ENCODE peak calls at places on chromosomes 11 and 22, in six cellular contexts. F is ovary, T is tibial nerve, A is transverse colon, D is suprapubic skin, B is A549. N is an unnamed sample.

GRCh38 chr22:46071451-46072029 is 78.8 kb upstream of the PPARA start:
- DNase-seq in F (peak), T (peak), A (peak), D (peak), B (peak), N (peak)

GRCh38 chr11:57318178-57318577 is 6.6 kb downstream of the TNKS1BP1 start:
- DNase-seq in F (no peak), T (no peak), A (no peak), D (no peak), B (no peak), N (peak)

GRCh38 chr11:70742553-70743291 is 344.4 kb downstream of the CTTN start:
- DNase-seq in F (no peak), T (no peak), A (no peak), D (no peak), B (no peak), N (peak)

GRCh38 chr22:45324186-45324775 is 14.5 kb downstream of the FAM118A start:
- DNase-seq in F (no peak), T (no peak), A (no peak), D (no peak), B (no peak), N (no peak)

GRCh38 chr11:46133119-46133518 is 11.9 kb upstream of the PHF21A start:
- DNase-seq in F (no peak), T (no peak), A (no peak), D (no peak), B (peak), N (peak)

GRCh38 chr22:29979645-29980303 is 96.8 kb downstream of the MTMR3 start:
- DNase-seq in F (no peak), T (no peak), A (no peak), D (no peak), B (no peak), N (no peak)

GRCh38 chr11:44680982-44681597 is 45.7 kb upstream of the TSPAN18 start:
- DNase-seq in F (no peak), T (no peak), A (no peak), D (no peak), B (no peak), N (no peak)

GRCh38 chr22:39478461-39478860 is 21.6 kb downstream of the MGAT3 start:
- DNase-seq in F (no peak), T (no peak), A (no peak), D (no peak), B (no peak), N (peak)

GRCh38 chr11:38448284-38448683 is 1850.2 kb upstream of the RAG2 start:
- DNase-seq in F (no peak), T (no peak), A (no peak), D (no peak), B (no peak), N (no peak)

GRCh38 chr11:57637626-57638004 is 12.1 kb downstream of the YPEL4 start:
- DNase-seq in F (no peak), T (no peak), A (no peak), D (no peak), B (no peak), N (no peak)

GRCh38 chr22:36471341-36471821 is 10.1 kb downstream of the TXN2 start:
- DNase-seq in F (no peak), T (no peak), A (no peak), D (no peak), B (no peak), N (no peak)

GRCh38 chr11:118102721-118103261 is 16.0 kb upstream of the SMIM35 start:
- DNase-seq in F (no peak), T (no peak), A (no peak), D (no peak), B (no peak), N (no peak)

GRCh38 chr22:40216041-40216756 is 38.5 kb downstream of the TNRC6B start:
- DNase-seq in F (no peak), T (no peak), A (peak), D (peak), B (no peak), N (peak)

GRCh38 chr22:25049770-25050169 is 97.3 kb downstream of the KIAA1671 start:
- DNase-seq in F (no peak), T (no peak), A (no peak), D (no peak), B (no peak), N (no peak)

GRCh38 chr11:46159694-46160093 is 38.4 kb upstream of the PHF21A start:
- DNase-seq in F (no peak), T (no peak), A (peak), D (no peak), B (no peak), N (no peak)

GRCh38 chr11:126990716-126991480 is 9.7 kb downstream of the KIRREL3 start:
- DNase-seq in F (no peak), T (no peak), A (no peak), D (no peak), B (no peak), N (no peak)

GRCh38 chr11:112537846-112538330 is 277.2 kb upstream of the PLET1 start:
- DNase-seq in F (no peak), T (no peak), A (no peak), D (no peak), B (no peak), N (no peak)

DNA sequence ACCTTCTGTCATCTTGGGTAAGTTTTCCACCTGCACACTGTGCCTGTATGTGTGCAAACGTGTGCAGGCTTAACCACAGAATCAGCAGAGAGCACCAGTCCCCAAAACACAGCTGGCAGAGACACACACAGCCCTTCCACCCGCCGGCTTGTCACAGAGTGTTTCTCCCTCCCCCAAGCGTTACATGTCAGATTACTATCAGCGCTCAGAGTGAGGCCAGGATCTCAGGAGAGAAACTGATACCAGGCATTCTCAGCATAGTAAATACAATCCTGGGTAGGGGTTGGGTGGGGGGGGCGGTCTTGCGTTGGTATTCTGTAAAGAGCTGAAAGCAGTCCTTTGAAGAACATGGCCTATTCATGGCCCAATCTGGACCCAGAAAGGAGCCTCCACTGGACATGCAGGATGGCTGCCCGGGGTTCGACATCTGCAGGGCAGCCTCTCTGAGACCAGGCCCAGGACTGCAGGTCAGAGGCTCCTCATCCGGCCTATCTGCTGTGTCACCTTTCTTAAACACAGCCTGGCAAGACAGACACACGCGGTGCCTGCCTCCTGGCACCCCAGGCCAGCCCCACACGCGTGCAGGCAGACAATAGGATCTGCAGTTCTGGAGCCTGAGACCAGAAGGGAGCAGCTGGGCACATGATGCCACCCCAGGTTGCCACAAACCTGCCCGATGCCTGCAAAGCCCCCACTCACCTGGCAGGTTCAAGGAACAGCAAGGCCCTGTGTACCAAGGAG is 1.7 kb downstream of the OSBPL5 start:
- DNase-seq in F (peak), T (peak), A (peak), D (peak), B (no peak), N (no peak)
- H3K4me3 ChIP-seq in F (peak), T (peak), A (no peak), D (peak), B (no peak), N (peak)

GRCh38 chr11:13875643-13876042 is 86.9 kb upstream of the SPON1 start:
- DNase-seq in F (no peak), T (no peak), A (no peak), D (no peak), B (no peak), N (no peak)
- TF ChIP-seq EP300 in F (no peak), T (no peak), A (no peak), D (no peak), B (no peak), N (no peak)

DNA sequence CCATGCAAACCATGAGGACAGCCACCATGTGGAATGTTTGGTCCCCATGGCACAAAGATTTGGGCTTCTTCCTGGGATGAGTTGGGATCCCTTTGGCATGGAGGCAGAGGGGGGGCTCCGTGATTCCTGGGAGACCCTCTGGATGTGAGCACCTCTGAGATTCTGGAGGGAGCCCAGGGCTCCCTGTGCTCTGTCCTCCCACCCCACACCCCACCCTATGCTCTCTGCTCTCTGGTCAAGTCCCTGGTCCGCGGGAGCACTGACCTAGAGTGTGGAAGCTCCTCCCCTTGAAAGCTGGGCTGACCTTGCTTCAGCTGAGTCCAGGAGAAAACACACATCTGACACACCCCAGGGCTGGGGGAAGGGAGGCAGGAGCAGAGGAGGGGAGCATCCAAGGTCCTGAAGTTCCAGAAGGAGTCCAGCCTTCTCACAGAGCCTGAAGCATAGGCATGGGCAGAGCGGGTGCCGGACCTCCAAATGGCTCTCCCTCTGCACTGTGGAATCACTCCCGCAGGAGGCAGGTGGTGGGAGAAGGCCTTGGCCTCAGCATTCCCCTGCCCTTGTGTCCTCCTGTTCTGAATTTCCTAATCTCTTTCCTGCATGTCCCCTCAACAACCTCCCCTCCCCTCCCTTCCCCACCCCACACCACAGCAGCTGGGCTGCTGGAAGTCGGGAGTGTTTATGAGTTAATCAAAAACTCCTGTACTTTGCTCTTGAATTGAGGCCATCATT is 25.7 kb upstream of the OAF start:
- DNase-seq in F (peak), T (peak), A (peak), D (peak), B (no peak), N (peak)
- TF ChIP-seq POLR2A in F (peak), T (no peak), A (peak), D (no peak), B (no peak), N (no peak)

DNA sequence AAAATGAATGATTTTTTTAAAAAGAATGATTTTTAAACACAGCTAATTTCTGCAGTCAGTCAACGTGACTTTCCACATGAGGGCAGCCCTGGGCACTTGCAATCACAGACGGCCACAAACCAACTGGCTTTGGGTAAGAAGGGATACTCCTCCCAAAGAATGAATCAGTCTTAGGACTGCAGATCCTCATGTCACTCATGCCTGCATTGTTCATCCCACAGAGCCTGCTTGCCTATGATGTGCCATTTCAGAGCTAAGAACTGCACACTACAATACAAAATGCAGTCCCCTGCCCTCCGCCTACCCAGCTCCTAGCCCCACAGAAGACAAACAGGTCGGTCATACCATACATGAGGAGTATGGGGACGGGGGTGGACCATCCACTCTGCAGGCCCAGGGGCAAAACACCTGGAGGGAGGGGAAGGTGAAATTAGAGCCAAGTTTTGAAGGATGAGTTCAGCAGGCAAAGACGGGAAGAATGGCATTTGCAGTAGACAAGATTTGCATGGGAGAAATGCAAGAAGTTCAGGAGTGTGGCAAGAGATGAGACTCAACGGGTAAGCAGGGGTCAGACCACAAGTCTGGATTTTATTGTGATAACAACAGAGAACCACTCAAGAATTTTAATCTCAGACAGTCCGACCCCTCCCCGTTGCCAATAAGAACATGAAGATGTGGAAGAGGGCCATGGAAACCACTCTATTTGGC is 24.7 kb downstream of the PACSIN2 start:
- DNase-seq in F (no peak), T (no peak), A (peak), D (peak), B (peak), N (no peak)
- H3K4me3 ChIP-seq in F (no peak), T (no peak), A (no peak), D (no peak), B (peak), N (no peak)

GRCh38 chr11:12459374-12459773 is 82.0 kb downstream of the PARVA start:
- DNase-seq in F (no peak), T (no peak), A (no peak), D (no peak), B (no peak), N (no peak)
- TF ChIP-seq EP300 in F (no peak), T (no peak), A (peak), D (no peak), B (no peak), N (no peak)

GRCh38 chr11:9137293-9138132 is 46.1 kb upstream of the SCUBE2 start:
- DNase-seq in F (peak), T (peak), A (peak), D (peak), B (peak), N (peak)
- TF ChIP-seq POLR2A in F (no peak), T (no peak), A (no peak), D (no peak), B (no peak), N (no peak)

GRCh38 chr22:41914611-41915034 is 251 bp downstream of the SHISA8 start:
- DNase-seq in F (no peak), T (no peak), A (no peak), D (no peak), B (no peak), N (no peak)
- H3K4me3 ChIP-seq in F (no peak), T (peak), A (no peak), D (peak), B (peak), N (peak)

DNA sequence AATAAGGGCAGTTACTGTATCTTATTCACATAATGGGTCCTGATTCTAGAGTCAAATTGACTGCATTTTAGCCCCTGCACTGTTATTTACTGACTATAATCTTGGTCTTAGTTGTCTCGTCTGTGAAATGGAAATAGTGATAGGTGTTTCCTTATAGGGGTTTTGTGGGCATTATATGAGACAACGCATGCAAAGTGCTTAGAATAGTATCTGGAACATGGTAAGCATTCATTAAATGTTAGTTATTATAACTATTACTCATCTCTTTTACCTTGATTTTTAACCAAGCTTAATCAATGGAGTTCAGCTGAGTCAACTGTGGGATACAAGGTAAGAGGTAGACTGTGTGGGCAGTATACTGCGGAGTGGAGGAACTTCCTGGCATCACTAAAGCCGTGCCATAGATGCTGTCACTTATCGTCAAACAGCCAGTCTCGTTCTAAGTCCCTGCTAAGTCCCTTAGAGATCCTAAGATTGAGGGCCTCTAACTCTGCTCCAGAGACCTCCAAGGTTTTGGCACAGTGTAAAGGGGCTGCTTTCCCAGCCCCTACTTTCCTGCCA is 2.6 kb upstream of the ZC3H12C start:
- DNase-seq in F (no peak), T (no peak), A (no peak), D (no peak), B (no peak), N (no peak)
- TF ChIP-seq EP300 in F (no peak), T (no peak), A (no peak), D (no peak), B (no peak), N (no peak)

GRCh38 chr11:66131937-66132632 is 62.0 kb downstream of the PACS1 start:
- DNase-seq in F (no peak), T (no peak), A (no peak), D (no peak), B (no peak), N (no peak)
- TF ChIP-seq POLR2A in F (no peak), T (no peak), A (no peak), D (no peak), B (no peak), N (no peak)

N was measured in stomach.